ENCODE peak calls at places on chromosomes 7 and 10, in ten cellular contexts. D is spleen; O is activated T-helper 1 cell treated with Interleukin-2 at 50 U/mL for 16 hours; Y is MM.1S; V is stimulated activated naive CD4-positive, alpha-beta T cell; E is activated naive CD4-positive, alpha-beta T cell treated with Interleukin-2 at 50 U/mL for 16 hours; S is tibial artery; W is activated B cell treated with CpG ODN at 0.5 μM for 24 hours; P is GM18507; Q is EL. B is an unnamed sample.

GRCh38 chr7:7304705-7305475 is 122.5 kb downstream of the C1GALT1 start:
- DNase-seq in V (no peak), Y (no peak), P (no peak), W (no peak), D (no peak), E (no peak), O (no peak), Q (no peak), S (no peak), B (no peak)

GRCh38 chr10:6755891-6756460 is 175.9 kb upstream of the PRKCQ start:
- DNase-seq in P (no peak), O (no peak), Y (no peak), W (no peak), Q (peak), V (no peak), D (no peak), S (no peak), E (no peak), B (no peak)

GRCh38 chr7:28986723-28987122 is 28.6 kb upstream of the TRIL start:
- DNase-seq in Y (no peak), O (no peak), W (no peak), D (no peak), S (no peak), V (no peak), E (no peak), P (no peak), Q (peak), B (no peak)

GRCh38 chr10:30413996-30414576 is 19.9 kb upstream of the MAP3K8 start:
- DNase-seq in S (no peak), Q (peak), V (peak), Y (peak), E (no peak), P (no peak), W (no peak), D (no peak), O (no peak), B (peak)

GRCh38 chr10:30014511-30014910 is 44.9 kb downstream of the JCAD start:
- DNase-seq in W (no peak), O (no peak), D (no peak), V (no peak), Y (no peak), P (no peak), E (no peak), Q (no peak), S (no peak), B (no peak)

GRCh38 chr10:67788028-67788886 is 49.7 kb downstream of the DNAJC12 start:
- DNase-seq in S (no peak), P (peak), Y (peak), E (peak), D (peak), V (peak), W (peak), O (peak), Q (peak), B (peak)

GRCh38 chr7:2440608-2441245 is 35.5 kb downstream of the GRIFIN start:
- DNase-seq in O (no peak), E (no peak), V (no peak), P (no peak), S (no peak), Q (no peak), D (no peak), W (no peak), Y (no peak), B (no peak)

GRCh38 chr10:112507988-112508387 is 61.0 kb downstream of the VTI1A start:
- DNase-seq in E (no peak), O (no peak), P (no peak), V (no peak), D (no peak), Q (no peak), W (no peak), S (no peak), Y (no peak), B (no peak)

GRCh38 chr7:66832531-66833351 is 88.3 kb upstream of the TMEM248 start:
- DNase-seq in W (no peak), V (no peak), D (peak), E (no peak), Y (no peak), O (no peak), P (no peak), Q (no peak), S (peak), B (no peak)

GRCh38 chr7:157468221-157469111 is 131.7 kb downstream of the DNAJB6 start:
- DNase-seq in Y (no peak), S (no peak), W (no peak), O (no peak), Q (no peak), E (no peak), V (no peak), P (no peak), D (peak), B (no peak)

GRCh38 chr7:118352854-118353453 is 128.4 kb downstream of the ANKRD7 start:
- DNase-seq in Y (peak), S (no peak), O (no peak), Q (no peak), D (no peak), P (no peak), V (no peak), W (no peak), E (no peak), B (peak)

GRCh38 chr7:25830228-25830627 is 321.8 kb upstream of the NFE2L3 start:
- DNase-seq in E (no peak), O (no peak), D (no peak), P (no peak), V (no peak), Y (no peak), Q (no peak), S (no peak), W (no peak), B (no peak)

GRCh38 chr10:70702193-70702763 is 30.0 kb downstream of the ADAMTS14 start:
- DNase-seq in S (no peak), E (no peak), O (no peak), Q (no peak), V (no peak), P (no peak), Y (no peak), W (no peak), D (no peak), B (no peak)

GRCh38 chr7:51274001-51274400 is 42.6 kb downstream of the COBL start:
- DNase-seq in S (no peak), W (no peak), D (no peak), E (no peak), Q (no peak), Y (no peak), P (no peak), O (no peak), V (no peak), B (no peak)

GRCh38 chr7:35753761-35754603 is 46.9 kb upstream of the SEPTIN7 start:
- DNase-seq in E (no peak), P (no peak), O (no peak), Y (no peak), D (no peak), V (no peak), S (no peak), Q (no peak), W (no peak), B (no peak)

GRCh38 chr7:1883031-1883761 is 213.1 kb downstream of the ELFN1 start:
- DNase-seq in S (no peak), V (no peak), Q (peak), Y (no peak), W (no peak), P (no peak), O (no peak), E (no peak), D (no peak), B (no peak)

GRCh38 chr10:20993387-20994170 is 96.5 kb upstream of the NEBL start:
- DNase-seq in Y (no peak), W (no peak), P (no peak), E (no peak), V (no peak), D (no peak), Q (no peak), O (no peak), S (no peak), B (no peak)

GRCh38 chr10:95819620-95820329 is 63.8 kb downstream of the ENTPD1 start:
- DNase-seq in Q (no peak), P (no peak), O (no peak), V (no peak), S (no peak), D (no peak), Y (no peak), E (no peak), W (no peak), B (no peak)